ENCODE peak calls at places on chromosomes 3 and 15, in five cellular contexts. L, Z, Y, V and U are unnamed samples.

GRCh38 chr3:69948246-69948862 is 51.2 kb upstream of the SAMMSON start:
- DNase-seq in L (peak; percentile 92), Z (no peak), V (peak; percentile 19), Y (no peak), U (peak; percentile 85)

GRCh38 chr3:118637866-118638265 is 396.8 kb downstream of the IGSF11 start:
- DNase-seq in V (no peak), L (no peak), Z (no peak), Y (no peak), U (no peak)

GRCh38 chr15:38707802-38708671 is 143.4 kb upstream of the RASGRP1 start:
- DNase-seq in L (peak; percentile 48), V (peak; percentile 57), Z (no peak), Y (no peak), U (peak; percentile 84)

GRCh38 chr3:17156864-17157263 is 272.1 kb downstream of the PLCL2 start:
- DNase-seq in Z (no peak), L (no peak), V (no peak), Y (no peak), U (no peak)

GRCh38 chr15:34708422-34708821 is 46.4 kb downstream of the GJD2 start:
- DNase-seq in L (peak; percentile 80), Z (no peak), Y (peak; percentile 74), V (peak; percentile 47), U (peak; percentile 72)

GRCh38 chr3:64763980-64764379 is 76.2 kb upstream of the ADAMTS9 start:
- DNase-seq in L (no peak), Y (no peak), V (no peak), Z (no peak), U (no peak)

GRCh38 chr3:13544293-13544831 is 4.6 kb upstream of the FBLN2 start:
- DNase-seq in Z (no peak), Y (no peak), V (no peak), L (no peak), U (peak; percentile 79)

GRCh38 chr15:89341316-89342005 is 6.8 kb upstream of the POLG start:
- DNase-seq in L (no peak), Z (no peak), Y (peak; percentile 23), V (no peak), U (no peak)

GRCh38 chr3:179672918-179673317 is 20.1 kb downstream of the USP13 start:
- DNase-seq in L (no peak), V (no peak), Y (no peak), Z (no peak), U (no peak)

GRCh38 chr3:64451283-64452012 is 226.2 kb upstream of the PRICKLE2 start:
- DNase-seq in V (no peak), Y (no peak), L (no peak), Z (no peak), U (no peak)

GRCh38 chr3:138060792-138061191 is 50.8 kb downstream of the CLDN18 start:
- DNase-seq in L (no peak), Z (no peak), Y (no peak), V (no peak), U (no peak)

GRCh38 chr3:139534444-139534812 is 5.1 kb downstream of the RBP1 start:
- DNase-seq in Z (no peak), Y (peak; percentile 98), L (no peak), V (no peak), U (peak; percentile 87)

GRCh38 chr3:129119365-129120100 is 2.1 kb downstream of the RAB43 start:
- DNase-seq in V (no peak), Y (no peak), L (no peak), Z (no peak), U (no peak)

GRCh38 chr3:39267631-39268553 is 11.9 kb downstream of the CX3CR1 start:
- DNase-seq in Y (no peak), Z (no peak), L (no peak), V (no peak), U (no peak)

GRCh38 chr15:46556559-46556958 is 921.7 kb downstream of the SQOR start:
- DNase-seq in Z (no peak), V (no peak), L (no peak), Y (no peak), U (no peak)

GRCh38 chr3:10933021-10933420 is 59.5 kb upstream of the SLC6A1 start:
- DNase-seq in Y (no peak), V (no peak), L (no peak), Z (no peak), U (no peak)

GRCh38 chr15:73051402-73051810 is 857 bp upstream of the NEO1 start:
- DNase-seq in V (peak; percentile 53), L (peak; percentile 49), Z (no peak), Y (no peak), U (no peak)

GRCh38 chr3:190983875-190984274 is 121.4 kb upstream of the GMNC start:
- DNase-seq in V (no peak), Z (no peak), L (no peak), Y (no peak), U (no peak)

GRCh38 chr15:64739216-64739976 is 36.0 kb downstream of the RBPMS2 start:
- DNase-seq in Y (no peak), L (no peak), V (no peak), Z (no peak), U (no peak)

GRCh38 chr3:38117163-38117716 is 19.7 kb downstream of the ACAA1 start:
- DNase-seq in V (no peak), Y (no peak), L (no peak), Z (no peak), U (no peak)

GRCh38 chr3:46925585-46925934 is 48.0 kb downstream of the PTH1R start:
- DNase-seq in Z (no peak), L (no peak), V (no peak), Y (no peak), U (no peak)

GRCh38 chr15:87902772-87903388 is 353.7 kb downstream of the NTRK3 start:
- DNase-seq in Y (no peak), Z (no peak), L (peak; percentile 51), V (no peak), U (no peak)

GRCh38 chr15:29827421-29827820 is 5.2 kb upstream of the TJP1 start:
- DNase-seq in L (no peak), Y (no peak), Z (no peak), V (no peak), U (no peak)

GRCh38 chr3:157360044-157360443 is 76.6 kb upstream of the PTX3 start:
- DNase-seq in Z (no peak), V (no peak), Y (no peak), L (no peak), U (peak; percentile 90)

GRCh38 chr15:81227716-81228115 is 31.0 kb downstream of the IL16 start:
- DNase-seq in Z (no peak), L (no peak), V (no peak), Y (no peak), U (no peak)

GRCh38 chr3:125054436-125055164 is 1.2 kb downstream of the HEG1 start:
- DNase-seq in V (peak; percentile 49), Z (no peak), Y (no peak), L (peak; percentile 80), U (peak; percentile 78)

GRCh38 chr15:80561500-80561899 is 133.6 kb upstream of the ABHD17C start:
- DNase-seq in Y (no peak), L (no peak), V (no peak), Z (no peak), U (peak; percentile 37)

GRCh38 chr3:194830978-194831377 is 145.3 kb downstream of the FAM43A start:
- DNase-seq in L (no peak), Z (no peak), V (no peak), Y (no peak), U (no peak)

GRCh38 chr3:167729591-167729990 is 5.1 kb downstream of the PDCD10 start:
- DNase-seq in V (no peak), L (no peak), Z (no peak), Y (no peak), U (no peak)

GRCh38 chr3:184737063-184737462 is 25.2 kb upstream of the MAGEF1 start:
- DNase-seq in V (no peak), L (no peak), Z (no peak), Y (no peak), U (no peak)

GRCh38 chr15:38651328-38652038 is 86.9 kb upstream of the RASGRP1 start:
- DNase-seq in Y (no peak), L (no peak), Z (no peak), V (no peak), U (no peak)

GRCh38 chr3:43766672-43767465 is 76.1 kb downstream of the ABHD5 start:
- DNase-seq in Y (no peak), L (no peak), Z (no peak), V (no peak), U (peak; percentile 28)

GRCh38 chr3:171328419-171329082 is 131.7 kb downstream of the TNIK start:
- DNase-seq in Z (no peak), L (no peak), V (peak; percentile 24), Y (peak; percentile 28), U (peak; percentile 29)

GRCh38 chr15:80288131-80288530 is 36.1 kb upstream of the CTXND1 start:
- DNase-seq in V (no peak), Z (no peak), L (no peak), Y (no peak), U (no peak)

GRCh38 chr15:71082803-71083202 is 32.5 kb upstream of the THSD4 start:
- DNase-seq in V (no peak), Z (no peak), L (no peak), Y (no peak), U (no peak)

GRCh38 chr3:156787926-156788663 is 38.1 kb upstream of the LEKR1 start:
- DNase-seq in Z (no peak), L (no peak), V (no peak), Y (no peak), U (peak; percentile 88)

GRCh38 chr3:129226374-129226773 is 23.0 kb upstream of the COPG1 start:
- DNase-seq in Y (no peak), V (peak; percentile 35), L (peak; percentile 77), Z (no peak), U (peak; percentile 88)

GRCh38 chr3:186519021-186519658 is 25.0 kb downstream of the CRYGS start:
- DNase-seq in Z (no peak), V (no peak), Y (no peak), L (no peak), U (no peak)